ENCODE peak calls at places on chromosomes 5 and 9, in six cellular contexts. J is H9, B is H1, S is IMR-90, G is mesenchymal stem cell, K is trophoblast cell. Q is an unnamed sample.

GRCh38 chr5:149113669-149114068 is 27.6 kb upstream of the ABLIM3 start:
- DNase-seq in J (no peak), B (no peak), S (peak), G (peak), K (peak), Q (no peak)

GRCh38 chr9:137759117-137759516 is 118.5 kb upstream of the CACNA1B start:
- DNase-seq in J (no peak), B (no peak), S (no peak), G (no peak), K (no peak), Q (no peak)

GRCh38 chr9:6598249-6598725 is 47.2 kb downstream of the GLDC start:
- DNase-seq in J (no peak), B (no peak), S (peak), G (no peak), K (no peak), Q (no peak)

GRCh38 chr5:102623295-102623694 is 124.5 kb upstream of the SLCO6A1 start:
- DNase-seq in J (no peak), B (no peak), S (no peak), G (no peak), K (peak), Q (no peak)

GRCh38 chr9:89097219-89097618 is 81.4 kb downstream of the SHC3 start:
- DNase-seq in J (no peak), B (no peak), S (no peak), G (no peak), K (no peak), Q (no peak)

GRCh38 chr5:150487199-150488061 is 20.5 kb upstream of the NDST1 start:
- DNase-seq in J (no peak), B (no peak), S (peak), G (peak), K (peak), Q (no peak)

GRCh38 chr5:172806897-172807672 is 27.0 kb upstream of the ERGIC1 start:
- DNase-seq in J (peak), B (peak), S (peak), G (peak), K (peak), Q (no peak)

GRCh38 chr5:4857761-4858160 is 282.4 kb upstream of the ADAMTS16 start:
- DNase-seq in J (no peak), B (no peak), S (no peak), G (no peak), K (no peak), Q (no peak)

GRCh38 chr5:175471628-175472027 is 6.7 kb upstream of the SFXN1 start:
- DNase-seq in J (no peak), B (no peak), S (no peak), G (no peak), K (peak), Q (no peak)

GRCh38 chr9:113584728-113585442 is 121.4 kb downstream of the RGS3 start:
- DNase-seq in J (no peak), B (no peak), S (no peak), G (no peak), K (no peak), Q (no peak)

GRCh38 chr9:113583511-113584470 is 120.3 kb downstream of the RGS3 start:
- DNase-seq in J (no peak), B (no peak), S (no peak), G (no peak), K (no peak), Q (no peak)

GRCh38 chr9:113580954-113581311 is 117.4 kb downstream of the RGS3 start:
- DNase-seq in J (no peak), B (no peak), S (no peak), G (no peak), K (no peak), Q (no peak)

GRCh38 chr9:113581865-113582697 is 118.6 kb downstream of the RGS3 start:
- DNase-seq in J (no peak), B (no peak), S (peak), G (peak), K (peak), Q (no peak)

DNA sequence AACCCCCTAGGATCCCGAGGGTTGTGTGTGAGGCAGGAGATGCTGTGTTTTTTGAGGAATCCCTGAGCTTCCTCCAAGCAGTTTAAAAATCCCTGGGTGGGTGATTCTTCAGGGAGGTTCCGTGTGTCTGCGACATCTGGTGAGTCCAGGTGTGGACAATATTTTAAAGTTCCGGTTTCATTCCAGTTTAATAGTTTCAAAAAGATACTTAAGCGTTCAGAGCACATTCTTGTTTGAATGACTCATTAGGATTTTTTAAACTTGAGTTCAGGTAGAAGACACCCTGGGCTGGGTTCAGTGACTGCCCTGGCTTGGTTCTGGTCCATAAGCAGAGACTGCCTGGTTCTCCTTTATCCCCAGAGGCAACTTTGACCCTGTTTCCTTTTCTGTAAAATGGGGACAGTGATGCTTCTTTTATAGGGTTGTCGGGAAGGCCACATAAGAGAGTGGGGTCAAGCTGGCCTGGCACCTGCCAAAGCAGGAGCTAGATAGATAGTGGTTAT is 119.2 kb downstream of the RGS3 start:
- DNase-seq in J (no peak), B (no peak), S (no peak), G (no peak), K (peak), Q (no peak)
- H3K9ac ChIP-seq in J (no peak), B (no peak), S (no peak), G (no peak), K (no peak), Q (no peak)

GRCh38 chr5:170635706-170636105 is 131.9 kb downstream of the KCNIP1 start:
- DNase-seq in J (peak), B (no peak), S (no peak), G (no peak), K (no peak), Q (no peak)

GRCh38 chr5:170638454-170639220 is 134.8 kb downstream of the KCNIP1 start:
- DNase-seq in J (peak), B (peak), S (peak), G (peak), K (peak), Q (peak)

GRCh38 chr5:170636206-170636605 is 132.4 kb downstream of the KCNIP1 start:
- DNase-seq in J (peak), B (no peak), S (no peak), G (no peak), K (no peak), Q (no peak)

GRCh38 chr5:170638051-170638450 is 134.2 kb downstream of the KCNIP1 start:
- DNase-seq in J (no peak), B (no peak), S (no peak), G (no peak), K (no peak), Q (no peak)

DNA sequence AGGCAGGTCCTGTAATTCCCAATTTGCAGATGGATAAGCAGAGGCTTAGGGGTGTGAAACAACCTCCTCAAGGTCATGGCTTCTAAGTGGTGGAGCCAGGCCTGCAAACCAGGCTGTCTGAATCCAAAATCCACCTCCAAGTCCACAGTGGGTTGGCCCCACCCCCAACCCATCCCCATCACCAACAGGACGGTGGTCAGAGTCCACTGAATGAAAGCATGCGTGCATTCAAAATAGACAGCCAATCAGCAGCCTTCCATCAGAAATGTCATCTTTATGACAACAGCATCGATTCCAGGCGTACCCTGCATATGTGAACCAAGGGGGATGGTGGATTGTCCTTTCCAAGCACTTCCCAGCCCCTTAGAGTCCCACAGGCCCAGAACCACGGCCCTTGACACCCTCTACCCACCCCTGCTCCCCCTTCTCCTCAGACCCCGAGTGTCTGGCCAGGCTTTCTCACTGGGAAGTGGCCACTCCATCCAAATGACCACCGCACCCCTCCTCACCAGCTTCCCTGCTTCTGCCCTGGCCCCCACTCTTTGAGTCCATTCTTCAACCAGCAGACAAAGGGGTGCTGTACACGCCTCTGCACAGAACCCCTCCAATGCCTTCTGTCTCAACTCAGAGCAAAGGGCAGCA is 133.1 kb downstream of the KCNIP1 start:
- DNase-seq in J (peak), B (no peak), S (no peak), G (no peak), K (no peak), Q (no peak)
- H4K91ac ChIP-seq in J (no peak), B (no peak), S (no peak), G (no peak), K (no peak), Q (no peak)

DNA sequence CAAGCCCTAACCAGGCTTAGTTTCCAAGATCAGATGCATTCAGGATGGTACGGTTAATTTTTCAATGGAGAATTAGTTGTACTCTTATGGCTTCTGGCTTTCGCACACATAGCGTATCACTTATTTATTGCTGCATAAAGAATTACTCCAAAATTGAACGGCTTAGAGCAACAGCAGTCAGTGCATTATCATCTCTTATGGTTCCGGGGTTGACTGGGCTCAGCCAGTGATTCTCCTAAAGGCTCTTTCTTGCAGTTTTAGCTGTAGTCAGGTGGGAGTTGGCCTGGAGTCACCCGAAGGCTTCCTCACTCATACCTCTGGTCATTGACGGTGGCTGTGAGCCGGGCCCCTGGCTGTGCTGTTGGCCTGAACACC is 595 bp upstream of the GRHPR start:
- DNase-seq in J (peak), B (no peak), S (no peak), G (no peak), K (peak), Q (no peak)
- H3K9ac ChIP-seq in J (no peak), B (no peak), S (peak), G (peak), K (no peak), Q (peak)

GRCh38 chr9:122327175-122327574 is 43.6 kb upstream of the PTGS1 start:
- DNase-seq in J (no peak), B (no peak), S (no peak), G (no peak), K (no peak), Q (no peak)
- H4K91ac ChIP-seq in J (no peak), B (no peak), S (no peak), G (no peak), K (no peak), Q (no peak)

GRCh38 chr9:133786371-133786753 is 48.2 kb upstream of the SARDH start:
- DNase-seq in J (no peak), B (no peak), S (no peak), G (no peak), K (no peak), Q (no peak)
- H3K9ac ChIP-seq in J (no peak), B (no peak), S (no peak), G (no peak), K (no peak), Q (no peak)

GRCh38 chr5:79259383-79259782 is 23.5 kb downstream of the JMY start:
- DNase-seq in J (no peak), B (no peak), S (no peak), G (no peak), K (no peak), Q (no peak)
- H4K91ac ChIP-seq in J (no peak), B (peak), S (no peak), G (no peak), K (no peak), Q (peak)

GRCh38 chr5:180829711-180830110 is 27.1 kb upstream of the MGAT1 start:
- DNase-seq in J (no peak), B (no peak), S (no peak), G (no peak), K (peak), Q (no peak)

GRCh38 chr5:180831139-180832080 is 28.8 kb upstream of the MGAT1 start:
- DNase-seq in J (peak), B (peak), S (peak), G (peak), K (peak), Q (peak)

GRCh38 chr5:180830253-180831138 is 27.9 kb upstream of the MGAT1 start:
- DNase-seq in J (peak), B (peak), S (peak), G (no peak), K (peak), Q (no peak)

GRCh38 chr5:180832638-180833068 is 28.4 kb downstream of the ZFP62 start:
- DNase-seq in J (no peak), B (no peak), S (no peak), G (no peak), K (no peak), Q (no peak)
- H3K9ac ChIP-seq in J (no peak), B (no peak), S (no peak), G (peak), K (no peak), Q (no peak)

DNA sequence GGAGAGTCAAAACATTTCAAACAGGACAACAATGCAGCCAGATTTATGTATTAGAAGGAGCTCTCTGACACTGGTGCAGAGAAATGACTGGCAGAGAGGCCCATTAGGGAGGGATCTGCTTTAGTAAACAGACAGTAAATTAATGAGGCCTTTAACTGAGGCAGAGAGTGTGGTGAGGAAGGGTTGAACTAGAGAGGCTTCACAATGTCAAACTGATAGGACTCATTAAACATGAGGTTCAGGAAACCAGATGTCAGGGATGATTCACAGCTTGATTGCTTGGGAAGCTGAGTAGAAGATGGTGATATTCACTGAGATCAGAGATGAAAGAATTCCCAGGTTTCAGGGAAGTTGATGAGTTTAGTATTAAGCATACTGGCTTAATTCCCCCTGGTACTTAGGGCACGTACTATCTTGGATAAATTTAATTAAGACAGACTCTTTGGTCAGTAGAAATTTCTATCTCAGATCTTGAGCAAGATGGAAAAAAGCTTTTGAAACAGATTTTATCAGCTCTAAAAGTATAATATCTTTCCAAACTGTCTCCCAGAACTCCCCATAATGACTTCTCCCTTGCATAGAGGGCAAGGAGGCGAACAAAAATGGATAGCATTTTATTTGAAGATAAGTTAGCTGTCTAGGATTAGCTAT is 8.6 kb upstream of the MUSK start:
- DNase-seq in J (no peak), B (no peak), S (peak), G (peak), K (no peak), Q (no peak)
- H4K91ac ChIP-seq in J (no peak), B (no peak), S (peak), G (no peak), K (no peak), Q (no peak)

GRCh38 chr5:71600783-71601182 is 13.6 kb downstream of the MCCC2 start:
- DNase-seq in J (no peak), B (no peak), S (no peak), G (no peak), K (no peak), Q (no peak)
- H3K9ac ChIP-seq in J (no peak), B (no peak), S (no peak), G (peak), K (peak), Q (no peak)

Q was measured in neuronal stem cell.